ENCODE peak calls at places on chromosome 12, in six cellular contexts. V is M059J; M is hypothalamus; I is tibial artery; H is activated naive CD4-positive, alpha-beta T cell treated with anti-CD3 and anti-CD28 coated beads, Interleukin-2, amount 50 U/mL, for 16 hours; L is cardiac muscle cell. S is an unnamed sample.
A peak's percentile ranks its signal among the peaks of the same experiment; 100 is the strongest.

GRCh38 chr12:45762185-45763110 is 32.9 kb downstream of the ARID2 start:
- DNase-seq in V (peak; percentile 31), M (no peak), I (no peak), H (no peak), L (peak; percentile 71), S (no peak)

GRCh38 chr12:93387780-93388179 is 10.1 kb downstream of the NUDT4 start:
- DNase-seq in V (peak; percentile 73), M (no peak), I (no peak), H (peak; percentile 63), L (peak; percentile 47), S (no peak)

GRCh38 chr12:126454581-126454980 is 1389.3 kb downstream of the AACS start:
- DNase-seq in V (no peak), M (no peak), I (no peak), H (no peak), L (no peak), S (no peak)

GRCh38 chr12:132772551-132772950 is 10.9 kb upstream of the ANKLE2 start:
- DNase-seq in V (no peak), M (no peak), I (peak; percentile 46), H (no peak), L (no peak), S (no peak)

GRCh38 chr12:75814856-75815754 is 216.5 kb downstream of the PHLDA1 start:
- DNase-seq in V (peak; percentile 97), M (no peak), I (no peak), H (no peak), L (peak; percentile 97), S (peak; percentile 56)

GRCh38 chr12:110102255-110102654 is 21.9 kb upstream of the IFT81 start:
- DNase-seq in V (peak; percentile 86), M (no peak), I (peak; percentile 49), H (peak; percentile 33), L (peak; percentile 52), S (no peak)

GRCh38 chr12:108575199-108575912 is 13.0 kb downstream of the ISCU start:
- DNase-seq in V (no peak), M (no peak), I (no peak), H (no peak), L (peak; percentile 25), S (no peak)

GRCh38 chr12:91662021-91662420 is 479.4 kb upstream of the DCN start:
- DNase-seq in V (no peak), M (no peak), I (no peak), H (no peak), L (peak; percentile 50), S (no peak)

GRCh38 chr12:69459477-69459876 is 10.7 kb upstream of the FRS2 start:
- DNase-seq in V (no peak), M (no peak), I (no peak), H (no peak), L (no peak), S (no peak)

GRCh38 chr12:49335955-49336644 is 888 bp downstream of the C1QL4 start:
- DNase-seq in V (no peak), M (no peak), I (no peak), H (no peak), L (no peak), S (no peak)

GRCh38 chr12:18818584-18818983 is 80.7 kb downstream of the CAPZA3 start:
- DNase-seq in V (no peak), M (no peak), I (no peak), H (no peak), L (no peak), S (no peak)

GRCh38 chr12:48917857-48918537 is 7.3 kb downstream of the FKBP11 start:
- DNase-seq in V (no peak), M (no peak), I (no peak), H (peak; percentile 37), L (no peak), S (no peak)

GRCh38 chr12:130043685-130044421 is 118.4 kb upstream of the FZD10 start:
- DNase-seq in V (no peak), M (no peak), I (no peak), H (no peak), L (no peak), S (no peak)

GRCh38 chr12:132003846-132004245 is 54.1 kb downstream of the EP400 start:
- DNase-seq in V (peak; percentile 46), M (no peak), I (no peak), H (no peak), L (peak; percentile 61), S (no peak)

GRCh38 chr12:95970905-95971304 is 25.2 kb downstream of the HAL start:
- DNase-seq in V (peak; percentile 4), M (no peak), I (no peak), H (no peak), L (no peak), S (no peak)

GRCh38 chr12:27554421-27555186 is 30.6 kb downstream of the PPFIBP1 start:
- DNase-seq in V (peak; percentile 86), M (no peak), I (peak; percentile 49), H (no peak), L (peak; percentile 90), S (peak; percentile 65)

GRCh38 chr12:6742833-6743232 is 10.1 kb downstream of the MLF2 start:
- DNase-seq in V (no peak), M (no peak), I (no peak), H (no peak), L (no peak), S (no peak)

GRCh38 chr12:108638141-108638823 is 4.6 kb upstream of the SELPLG start:
- DNase-seq in V (no peak), M (no peak), I (peak; percentile 41), H (no peak), L (peak; percentile 43), S (peak; percentile 53)

GRCh38 chr12:80864046-80864735 is 73.5 kb downstream of the LIN7A start:
- DNase-seq in V (no peak), M (no peak), I (no peak), H (no peak), L (peak; percentile 34), S (no peak)

GRCh38 chr12:17666641-17667324 is 423.2 kb downstream of the RERGL start:
- DNase-seq in V (no peak), M (no peak), I (no peak), H (no peak), L (no peak), S (no peak)

S was measured in uterus.